ENCODE peak calls at places on chromosomes 13 and 19, in six cellular contexts. M is tibial artery, F is colonic mucosa, X is HFF-Myc, D is LNCaP clone FGC, S is right atrium auricular region. Y is an unnamed sample.

GRCh38 chr13:99329477-99329876 is 22.3 kb upstream of the GPR183 start:
- DNase-seq in M (no peak), X (no peak), D (no peak), F (no peak), S (no peak), Y (no peak)

GRCh38 chr13:24097667-24098066 is 62.9 kb upstream of the SPATA13 start:
- DNase-seq in M (no peak), F (no peak), D (no peak), S (no peak), X (no peak), Y (no peak)

GRCh38 chr19:56538761-56539263 is at the start of gene ZFP28:
- DNase-seq in X (no peak), S (no peak), F (peak), D (no peak), M (peak), Y (no peak)

GRCh38 chr19:53086949-53087348 is 16.3 kb downstream of the ZNF160 start:
- DNase-seq in F (no peak), X (peak), S (peak), M (no peak), D (no peak), Y (no peak)

GRCh38 chr19:16421982-16422381 is 49.8 kb downstream of the EPS15L1 start:
- DNase-seq in X (no peak), F (no peak), S (no peak), D (no peak), M (no peak), Y (no peak)

GRCh38 chr13:30731658-30732390 is 3.5 kb upstream of the ALOX5AP start:
- DNase-seq in F (no peak), D (no peak), M (no peak), X (no peak), S (no peak), Y (no peak)

GRCh38 chr13:100138859-100139491 is 50.1 kb downstream of the PCCA start:
- DNase-seq in X (no peak), F (no peak), D (no peak), S (no peak), M (no peak), Y (no peak)

GRCh38 chr13:113879017-113879416 is 15.1 kb upstream of the GAS6 start:
- DNase-seq in F (no peak), X (no peak), M (no peak), S (peak), D (no peak), Y (no peak)

GRCh38 chr19:56398809-56399208 is 5.3 kb upstream of the ZNF583 start:
- DNase-seq in D (no peak), M (no peak), S (no peak), X (no peak), F (no peak), Y (no peak)

GRCh38 chr13:56015919-56016318 is 1124.8 kb upstream of the PRR20A start:
- DNase-seq in D (no peak), X (no peak), F (no peak), M (no peak), S (no peak), Y (no peak)

GRCh38 chr13:44854264-44855060 is 134.8 kb downstream of the NUFIP1 start:
- DNase-seq in S (peak), F (peak), D (peak), X (no peak), M (peak), Y (no peak)

GRCh38 chr13:79749985-79750551 is 269.1 kb downstream of the NDFIP2 start:
- DNase-seq in X (peak), D (peak), M (peak), S (peak), F (no peak), Y (no peak)

GRCh38 chr13:99282264-99283231 is 24.4 kb upstream of the GPR18 start:
- DNase-seq in M (no peak), S (no peak), D (no peak), F (no peak), X (no peak), Y (peak)

GRCh38 chr13:107553838-107554237 is 661.5 kb downstream of the LIG4 start:
- DNase-seq in X (no peak), F (no peak), D (no peak), S (no peak), M (no peak), Y (no peak)

GRCh38 chr19:40225440-40226305 is 816 bp downstream of the CCNP start:
- DNase-seq in X (no peak), S (no peak), F (no peak), M (no peak), D (peak), Y (no peak)

GRCh38 chr13:24742986-24743385 is 21.0 kb upstream of the RNF17 start:
- DNase-seq in F (no peak), M (no peak), D (no peak), S (no peak), X (no peak), Y (no peak)

GRCh38 chr13:25902946-25903345 is 148.9 kb downstream of the SHISA2 start:
- DNase-seq in S (no peak), X (no peak), D (no peak), F (no peak), M (no peak), Y (peak)

GRCh38 chr13:81888855-81889254 is 1547.9 kb upstream of the SPRY2 start:
- DNase-seq in S (no peak), D (no peak), M (no peak), F (no peak), X (no peak), Y (no peak)

GRCh38 chr19:55809381-55810058 is 22.3 kb downstream of the NLRP11 start:
- DNase-seq in S (no peak), M (no peak), X (peak), F (peak), D (peak), Y (peak)

GRCh38 chr13:69168436-69168835 is 939.2 kb upstream of the ATXN8OS start:
- DNase-seq in F (no peak), S (no peak), M (no peak), D (no peak), X (no peak), Y (no peak)

GRCh38 chr19:16571689-16572331 is 405 bp downstream of the SLC35E1 start:
- DNase-seq in X (no peak), S (no peak), M (no peak), D (no peak), F (no peak), Y (peak)

GRCh38 chr13:91632071-91632470 is 233.7 kb downstream of the GPC5 start:
- DNase-seq in S (no peak), D (no peak), F (no peak), X (no peak), M (no peak), Y (no peak)

GRCh38 chr13:31756346-31756745 is 17.0 kb downstream of the RXFP2 start:
- DNase-seq in F (no peak), S (no peak), D (no peak), M (peak), X (peak), Y (no peak)

GRCh38 chr19:50820549-50821247 is 2.9 kb downstream of the KLK1 start:
- DNase-seq in F (peak), M (no peak), X (no peak), D (no peak), S (no peak), Y (peak)

GRCh38 chr13:65894049-65894448 is 1336.1 kb downstream of the PCDH9 start:
- DNase-seq in M (no peak), F (no peak), X (no peak), D (no peak), S (no peak), Y (no peak)

GRCh38 chr13:49669735-49670309 is 21.5 kb downstream of the EBPL start:
- DNase-seq in F (peak), D (no peak), X (peak), M (no peak), S (no peak), Y (no peak)

GRCh38 chr19:29878973-29879654 is 62.9 kb upstream of the URI1 start:
- DNase-seq in D (no peak), S (no peak), M (peak), F (no peak), X (no peak), Y (no peak)

GRCh38 chr19:36041831-36042230 is 9.2 kb upstream of the CLIP3 start:
- DNase-seq in F (no peak), M (no peak), S (no peak), D (no peak), X (peak), Y (no peak)

GRCh38 chr19:31352296-31352781 is 3.1 kb upstream of the TSHZ3 start:
- DNase-seq in F (no peak), X (no peak), D (no peak), S (no peak), M (no peak), Y (no peak)

GRCh38 chr13:32669030-32669646 is 82.9 kb downstream of the PDS5B start:
- DNase-seq in F (no peak), X (peak), D (no peak), S (no peak), M (no peak), Y (no peak)

DNA sequence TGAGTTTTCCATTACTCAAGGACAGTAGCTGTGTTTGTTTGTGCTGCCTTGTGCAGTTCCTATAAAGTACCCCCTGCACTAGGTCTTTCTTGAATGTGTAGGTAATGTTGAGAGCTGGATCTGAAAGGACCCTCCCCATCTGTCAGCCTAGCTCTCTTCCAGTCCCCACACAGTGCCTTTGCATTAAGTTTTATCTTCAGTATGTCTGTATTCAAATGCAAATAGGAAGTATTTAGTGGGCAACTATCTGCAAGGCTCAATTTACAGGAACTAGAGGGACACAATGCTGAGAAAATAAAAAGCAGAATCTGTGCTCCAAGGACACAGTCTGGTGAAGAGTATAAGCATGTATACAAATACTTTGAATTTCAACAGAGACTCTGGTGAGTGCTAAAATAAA is 558.5 kb downstream of the RFC3 start:
- DNase-seq in S (no peak), X (no peak), D (no peak), M (no peak), F (no peak), Y (no peak)
- TF ChIP-seq CTCF in S (no peak), X (no peak), D (no peak), M (no peak), F (no peak), Y (no peak)

DNA sequence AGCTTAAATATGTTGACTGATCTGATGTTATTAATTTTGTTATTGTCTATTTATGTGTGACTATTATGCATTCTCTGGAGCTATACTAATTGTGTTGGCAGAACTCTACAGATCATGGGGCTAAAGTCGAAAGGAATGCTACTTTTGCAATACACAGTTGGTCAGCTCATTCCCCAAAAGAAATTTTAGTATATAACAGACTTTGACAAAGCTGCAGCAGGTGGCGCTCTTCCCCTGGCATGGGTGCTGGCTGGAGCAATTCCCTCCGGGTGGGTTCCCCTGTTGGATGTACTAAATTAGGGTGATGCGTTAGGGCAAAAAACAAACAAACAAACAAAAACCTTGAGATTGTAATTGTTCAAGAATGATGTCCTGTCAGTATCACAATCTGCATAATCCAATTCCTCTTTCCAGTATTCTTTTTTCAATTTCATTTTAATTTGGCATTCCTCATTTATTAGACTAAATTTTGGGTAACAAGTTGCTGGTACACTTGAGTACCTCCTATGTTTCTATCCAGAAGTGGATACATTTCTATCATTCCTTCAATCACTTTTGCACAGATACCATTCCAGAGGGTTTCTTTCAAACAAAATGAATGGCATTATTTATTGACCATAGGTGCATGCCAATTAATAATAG is 322.8 kb upstream of the EDNRB start:
- DNase-seq in M (no peak), S (no peak), X (no peak), F (peak), D (no peak), Y (peak)
- TF ChIP-seq CTCF in M (no peak), S (peak), X (peak), F (peak), D (peak), Y (peak)

DNA sequence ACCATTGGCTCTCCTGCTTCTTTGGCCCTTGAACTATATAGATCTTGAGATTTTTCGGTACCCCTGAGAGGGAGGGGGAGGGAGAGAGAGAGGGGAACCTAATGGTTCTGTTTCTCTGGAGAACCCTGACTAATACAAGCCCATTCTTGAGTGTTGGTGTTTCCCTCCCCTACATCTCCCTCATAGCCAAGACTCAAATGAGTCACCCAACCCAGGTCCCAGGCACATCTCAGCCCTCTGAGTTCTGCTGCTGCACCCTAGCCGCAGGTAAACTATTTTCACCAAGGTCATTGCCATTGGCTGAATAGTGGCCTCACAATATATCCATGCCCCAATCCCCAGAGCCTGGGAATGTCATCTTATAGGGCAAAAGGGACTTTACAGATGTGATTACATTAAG is 225.8 kb upstream of the MAB21L1 start:
- DNase-seq in D (no peak), X (no peak), S (no peak), F (no peak), M (no peak), Y (no peak)
- TF ChIP-seq CTCF in D (no peak), X (no peak), S (no peak), F (no peak), M (no peak), Y (no peak)

GRCh38 chr13:102825921-102826706 is 19.7 kb upstream of the ERCC5 start:
- DNase-seq in M (no peak), X (peak), S (no peak), D (no peak), F (no peak), Y (no peak)
- TF ChIP-seq CTCF in M (no peak), X (no peak), S (no peak), D (no peak), F (no peak), Y (no peak)

DNA sequence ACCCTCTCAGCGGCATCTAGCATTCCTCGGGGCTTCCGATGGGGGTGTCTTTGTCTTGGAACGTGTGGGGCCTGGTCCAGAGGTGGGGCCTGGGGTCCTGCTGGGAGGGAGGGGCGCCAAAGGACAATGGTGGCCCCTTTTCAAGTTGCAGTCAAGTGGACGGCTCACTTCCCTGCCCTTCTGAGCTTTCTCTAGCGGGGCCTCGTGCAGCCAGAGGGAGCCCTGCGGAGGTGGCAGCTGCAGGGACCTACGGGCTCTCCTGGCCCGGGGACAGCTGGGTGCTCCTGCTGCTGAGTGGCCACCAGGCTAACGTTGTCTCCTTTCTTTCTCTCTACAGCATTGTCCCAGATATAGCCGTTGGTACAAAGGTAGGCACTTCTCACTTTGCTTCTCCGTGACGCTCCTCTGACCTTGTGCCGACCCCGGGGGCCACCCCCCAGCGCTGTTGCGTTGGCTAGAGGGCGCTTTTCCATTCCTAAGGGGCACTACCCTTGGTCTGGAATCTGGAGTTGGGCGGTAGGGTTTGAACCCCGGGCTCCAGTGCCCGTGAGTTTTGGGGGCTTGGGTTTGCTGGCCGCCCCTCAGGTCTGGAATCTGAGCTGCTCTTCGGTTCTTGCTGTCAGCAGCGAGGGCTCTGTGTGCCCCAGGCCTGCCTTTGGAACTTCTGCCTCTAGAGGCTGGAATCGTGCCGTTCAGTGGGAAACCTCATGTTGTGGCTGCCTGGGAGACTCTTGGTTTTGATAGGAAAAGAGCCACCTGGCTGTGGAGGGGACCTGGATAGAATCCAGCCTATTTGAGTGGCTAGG is 2.0 kb downstream of the PTBP1 start:
- DNase-seq in F (no peak), X (no peak), S (no peak), D (no peak), M (no peak), Y (no peak)
- TF ChIP-seq CTCF in F (no peak), X (peak), S (no peak), D (peak), M (no peak), Y (peak)